ENCODE peak calls at places on chromosome 13, in nine cellular contexts. N is heart left ventricle; T is stimulated activated CD4-positive, alpha-beta T cell treated with anti-CD3 and anti-CD28 coated beads, Interleukin-15, amount 100 ng/mL, for 48 hours; M is LHCN-M2; Z is GM23248; R is nephron progenitor cell; Q is LoVo; V is stimulated activated CD8-positive, alpha-beta memory T cell treated with anti-CD3 and anti-CD28 coated beads, Interleukin-7, amount 100 ng/mL, for 4 hours; L is astrocyte of the hippocampus. D is an unnamed sample.

GRCh38 chr13:41652735-41653361 is 195.5 kb downstream of the RGCC start:
- DNase-seq in N (peak; percentile 25), T (peak; percentile 14), M (peak; percentile 63), Z (peak; percentile 80), R (peak; percentile 15), Q (peak; percentile 50), V (no peak), L (peak; percentile 72), D (peak; percentile 32)

GRCh38 chr13:20049558-20050473 is 91.3 kb downstream of the ZMYM2 start:
- DNase-seq in N (no peak), T (no peak), M (no peak), Z (no peak), R (no peak), Q (no peak), V (no peak), L (peak; percentile 11), D (no peak)

GRCh38 chr13:110186221-110186838 is 120.6 kb downstream of the COL4A1 start:
- DNase-seq in N (no peak), T (no peak), M (no peak), Z (no peak), R (no peak), Q (no peak), V (no peak), L (peak; percentile 33), D (no peak)

GRCh38 chr13:67438465-67438864 is 208.3 kb upstream of the PCDH9 start:
- DNase-seq in N (no peak), T (no peak), M (peak; percentile 38), Z (no peak), R (no peak), Q (no peak), V (no peak), L (peak; percentile 0), D (no peak)

GRCh38 chr13:30464496-30465351 is 1.0 kb downstream of the HMGB1 start:
- DNase-seq in N (peak; percentile 85), T (peak; percentile 64), M (peak; percentile 83), Z (peak; percentile 91), R (peak; percentile 79), Q (peak; percentile 69), V (peak; percentile 82), L (peak; percentile 93), D (peak; percentile 85)

GRCh38 chr13:66508153-66508909 is 721.8 kb downstream of the PCDH9 start:
- DNase-seq in N (no peak), T (no peak), M (peak; percentile 30), Z (no peak), R (no peak), Q (no peak), V (no peak), L (no peak), D (no peak)

GRCh38 chr13:70375718-70376117 is 267.5 kb upstream of the KLHL1 start:
- DNase-seq in N (no peak), T (no peak), M (no peak), Z (no peak), R (no peak), Q (no peak), V (no peak), L (no peak), D (no peak)

GRCh38 chr13:70107498-70108271 is at the start of gene ATXN8OS:
- DNase-seq in N (no peak), T (no peak), M (no peak), Z (no peak), R (peak; percentile 59), Q (no peak), V (no peak), L (peak; percentile 39), D (peak; percentile 13)

GRCh38 chr13:68369739-68370138 is 1139.6 kb upstream of the PCDH9 start:
- DNase-seq in N (no peak), T (no peak), M (no peak), Z (no peak), R (no peak), Q (peak; percentile 10), V (no peak), L (peak; percentile 54), D (no peak)

GRCh38 chr13:102091231-102091630 is 310.6 kb downstream of the FGF14 start:
- DNase-seq in N (no peak), T (no peak), M (peak; percentile 14), Z (no peak), R (no peak), Q (no peak), V (no peak), L (peak; percentile 7), D (no peak)

GRCh38 chr13:92900455-92900854 is 326.2 kb upstream of the GPC6 start:
- DNase-seq in N (no peak), T (no peak), M (peak; percentile 10), Z (no peak), R (no peak), Q (no peak), V (no peak), L (peak; percentile 20), D (no peak)

GRCh38 chr13:23868521-23868920 is 20.7 kb downstream of the MIPEP start:
- DNase-seq in N (no peak), T (no peak), M (peak; percentile 69), Z (peak; percentile 85), R (no peak), Q (no peak), V (no peak), L (no peak), D (no peak)

GRCh38 chr13:112869202-112870061 is 99.6 kb upstream of the MCF2L start:
- DNase-seq in N (no peak), T (no peak), M (peak; percentile 16), Z (no peak), R (no peak), Q (no peak), V (no peak), L (no peak), D (no peak)

GRCh38 chr13:113118328-113119021 is 4.1 kb upstream of the F10 start:
- DNase-seq in N (no peak), T (no peak), M (no peak), Z (no peak), R (peak; percentile 1), Q (no peak), V (no peak), L (no peak), D (peak; percentile 3)

GRCh38 chr13:26497991-26498423 is 59.5 kb upstream of the WASF3 start:
- DNase-seq in N (no peak), T (no peak), M (peak; percentile 48), Z (peak; percentile 96), R (no peak), Q (no peak), V (no peak), L (peak; percentile 62), D (no peak)

GRCh38 chr13:28138012-28138755 is at the start of gene PAN3:
- DNase-seq in N (peak; percentile 92), T (peak; percentile 81), M (peak; percentile 88), Z (peak; percentile 96), R (peak; percentile 91), Q (peak; percentile 90), V (peak; percentile 90), L (peak; percentile 97), D (peak; percentile 91)

GRCh38 chr13:30292325-30292724 is 15.0 kb downstream of the KATNAL1 start:
- DNase-seq in N (no peak), T (no peak), M (no peak), Z (no peak), R (no peak), Q (no peak), V (no peak), L (no peak), D (no peak)

GRCh38 chr13:40438999-40439797 is 227.2 kb downstream of the FOXO1 start:
- DNase-seq in N (no peak), T (no peak), M (peak; percentile 49), Z (peak; percentile 75), R (no peak), Q (no peak), V (no peak), L (peak; percentile 58), D (peak; percentile 15)

GRCh38 chr13:31686660-31687430 is 52.5 kb upstream of the RXFP2 start:
- DNase-seq in N (no peak), T (no peak), M (no peak), Z (peak; percentile 61), R (no peak), Q (no peak), V (no peak), L (no peak), D (no peak)

GRCh38 chr13:97574926-97575325 is 141.0 kb downstream of the RAP2A start:
- DNase-seq in N (peak; percentile 16), T (no peak), M (peak; percentile 39), Z (peak; percentile 29), R (no peak), Q (peak; percentile 3), V (no peak), L (peak; percentile 13), D (peak; percentile 40)

GRCh38 chr13:40503026-40503425 is 163.4 kb downstream of the FOXO1 start:
- DNase-seq in N (no peak), T (no peak), M (no peak), Z (no peak), R (no peak), Q (no peak), V (no peak), L (no peak), D (no peak)

GRCh38 chr13:40116008-40116407 is 460.5 kb downstream of the COG6 start:
- DNase-seq in N (peak; percentile 38), T (peak; percentile 33), M (peak; percentile 90), Z (peak; percentile 76), R (no peak), Q (peak; percentile 93), V (no peak), L (peak; percentile 75), D (no peak)

GRCh38 chr13:26957163-26957562 is 196.6 kb upstream of the GPR12 start:
- DNase-seq in N (no peak), T (no peak), M (no peak), Z (no peak), R (no peak), Q (no peak), V (no peak), L (no peak), D (no peak)

GRCh38 chr13:66972659-66973058 is 257.5 kb downstream of the PCDH9 start:
- DNase-seq in N (no peak), T (no peak), M (no peak), Z (no peak), R (no peak), Q (no peak), V (no peak), L (peak; percentile 20), D (no peak)

GRCh38 chr13:25771641-25772478 is 280.0 kb downstream of the SHISA2 start:
- DNase-seq in N (no peak), T (no peak), M (no peak), Z (no peak), R (no peak), Q (no peak), V (no peak), L (peak; percentile 32), D (no peak)

GRCh38 chr13:96967248-96967745 is 27.0 kb downstream of the OXGR1 start:
- DNase-seq in N (no peak), T (no peak), M (no peak), Z (peak; percentile 34), R (no peak), Q (peak; percentile 18), V (no peak), L (no peak), D (no peak)

GRCh38 chr13:47875206-47875605 is 125.9 kb downstream of the SUCLA2 start:
- DNase-seq in N (no peak), T (no peak), M (no peak), Z (no peak), R (no peak), Q (no peak), V (no peak), L (no peak), D (no peak)

GRCh38 chr13:110319774-110320509 is 12.9 kb downstream of the COL4A2 start:
- DNase-seq in N (no peak), T (peak; percentile 19), M (peak; percentile 60), Z (peak; percentile 80), R (no peak), Q (peak; percentile 28), V (no peak), L (peak; percentile 88), D (no peak)

GRCh38 chr13:33958964-33959363 is 141.0 kb downstream of the RFC3 start:
- DNase-seq in N (no peak), T (no peak), M (no peak), Z (no peak), R (no peak), Q (no peak), V (no peak), L (no peak), D (no peak)

GRCh38 chr13:44796597-44797517 is 192.4 kb downstream of the NUFIP1 start:
- DNase-seq in N (no peak), T (no peak), M (no peak), Z (no peak), R (no peak), Q (no peak), V (no peak), L (peak; percentile 74), D (no peak)

GRCh38 chr13:102800145-102801041 is 1.5 kb downstream of the BIVM start:
- DNase-seq in N (peak; percentile 85), T (peak; percentile 75), M (peak; percentile 79), Z (peak; percentile 89), R (peak; percentile 84), Q (peak; percentile 74), V (peak; percentile 76), L (peak; percentile 94), D (peak; percentile 78)